ENCODE peak calls at places on chromosomes 16 and 17, in four cellular contexts. K is tibial artery; A is CD8-positive, alpha-beta T cell; L is body of pancreas. J is an unnamed sample.

GRCh38 chr17:70059076-70059475 is 15.9 kb upstream of the KCNJ16 start:
- DNase-seq in A (no peak), K (no peak), L (no peak), J (no peak)

GRCh38 chr17:76345377-76345945 is 8.3 kb downstream of the PRPSAP1 start:
- DNase-seq in L (no peak), A (no peak), K (peak; percentile 40), J (no peak)

GRCh38 chr17:74433421-74434121 is 1.7 kb downstream of the GPRC5C start:
- DNase-seq in L (peak; percentile 54), K (peak; percentile 82), A (no peak), J (no peak)

GRCh38 chr17:30234954-30235353 is 543 bp downstream of the SLC6A4 start:
- DNase-seq in A (no peak), L (no peak), K (no peak), J (no peak)

GRCh38 chr16:72501739-72502653 is 330.0 kb upstream of the PMFBP1 start:
- DNase-seq in L (peak; percentile 21), A (no peak), K (peak; percentile 72), J (no peak)

GRCh38 chr17:68461589-68461988 is 4.3 kb upstream of the WIPI1 start:
- DNase-seq in A (no peak), K (no peak), L (peak; percentile 22), J (no peak)

GRCh38 chr16:6709736-6710135 is 622.9 kb upstream of the RBFOX1 start:
- DNase-seq in L (no peak), A (no peak), K (no peak), J (no peak)

GRCh38 chr17:60154616-60155426 is 5.0 kb downstream of the CA4 start:
- DNase-seq in K (peak; percentile 45), A (no peak), L (no peak), J (no peak)

GRCh38 chr17:80454557-80455327 is 21.7 kb downstream of the NPTX1 start:
- DNase-seq in A (peak; percentile 97), K (peak; percentile 98), L (peak; percentile 97), J (peak; percentile 99)

GRCh38 chr17:73074515-73074914 is 18.0 kb downstream of the SLC39A11 start:
- DNase-seq in A (no peak), L (no peak), K (no peak), J (no peak)
- TF ChIP-seq CTCF in A (no peak), L (no peak), K (no peak), J (no peak)

GRCh38 chr17:46977348-46977747 is 1.7 kb downstream of the RPRML start:
- DNase-seq in K (no peak), L (peak; percentile 79), A (no peak), J (no peak)
- TF ChIP-seq CTCF in K (no peak), L (peak; percentile 11), A (no peak), J (peak; percentile 50)

DNA sequence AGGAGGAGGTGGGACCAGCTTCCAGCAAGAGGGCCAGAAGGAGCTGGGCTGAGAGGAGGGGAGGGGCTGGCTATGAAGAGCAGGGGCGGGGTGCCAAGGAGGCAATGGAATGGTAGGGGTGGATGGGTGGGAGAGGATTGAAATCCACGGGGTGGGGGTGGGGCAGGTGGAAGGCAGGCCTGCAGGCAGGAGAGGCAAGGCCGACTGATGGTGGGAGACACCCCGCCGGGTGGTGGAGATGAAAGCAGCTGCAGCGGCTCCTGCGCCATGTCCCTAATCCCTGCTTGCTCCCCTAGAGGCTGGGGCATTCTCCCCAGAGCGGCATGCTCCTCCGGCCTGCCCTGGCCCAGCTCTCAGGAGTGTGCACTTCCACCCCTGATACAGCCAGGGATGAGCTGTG is 27.8 kb upstream of the TAC4 start:
- DNase-seq in A (no peak), L (no peak), K (no peak), J (no peak)
- TF ChIP-seq CTCF in A (no peak), L (no peak), K (no peak), J (no peak)

DNA sequence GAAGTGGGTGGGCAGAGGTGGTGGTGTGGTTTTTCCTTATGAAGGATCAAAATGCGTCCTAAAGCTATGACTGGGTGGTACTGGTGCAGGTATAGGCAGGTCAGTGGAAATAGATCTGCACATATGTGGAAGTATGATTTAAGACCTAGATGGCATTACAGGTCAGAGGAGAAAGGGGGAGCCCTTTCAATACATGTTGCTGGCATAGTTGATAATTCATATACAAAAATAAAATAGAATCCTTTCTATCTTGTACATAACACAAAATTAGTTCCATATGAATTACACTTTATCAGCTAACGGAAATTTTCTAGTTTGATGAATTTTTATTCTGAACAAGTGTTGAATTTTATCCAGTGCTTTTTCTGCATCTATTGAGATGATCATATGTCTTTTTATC is 20.8 kb upstream of the PIK3R5 start:
- DNase-seq in L (no peak), K (no peak), A (no peak), J (no peak)
- TF ChIP-seq CTCF in L (no peak), K (no peak), A (peak; percentile 21), J (no peak)

GRCh38 chr17:31266042-31266441 is 31.0 kb downstream of the OMG start:
- DNase-seq in L (no peak), A (no peak), K (no peak), J (no peak)
- TF ChIP-seq CTCF in L (no peak), A (peak; percentile 33), K (no peak), J (peak; percentile 5)

DNA sequence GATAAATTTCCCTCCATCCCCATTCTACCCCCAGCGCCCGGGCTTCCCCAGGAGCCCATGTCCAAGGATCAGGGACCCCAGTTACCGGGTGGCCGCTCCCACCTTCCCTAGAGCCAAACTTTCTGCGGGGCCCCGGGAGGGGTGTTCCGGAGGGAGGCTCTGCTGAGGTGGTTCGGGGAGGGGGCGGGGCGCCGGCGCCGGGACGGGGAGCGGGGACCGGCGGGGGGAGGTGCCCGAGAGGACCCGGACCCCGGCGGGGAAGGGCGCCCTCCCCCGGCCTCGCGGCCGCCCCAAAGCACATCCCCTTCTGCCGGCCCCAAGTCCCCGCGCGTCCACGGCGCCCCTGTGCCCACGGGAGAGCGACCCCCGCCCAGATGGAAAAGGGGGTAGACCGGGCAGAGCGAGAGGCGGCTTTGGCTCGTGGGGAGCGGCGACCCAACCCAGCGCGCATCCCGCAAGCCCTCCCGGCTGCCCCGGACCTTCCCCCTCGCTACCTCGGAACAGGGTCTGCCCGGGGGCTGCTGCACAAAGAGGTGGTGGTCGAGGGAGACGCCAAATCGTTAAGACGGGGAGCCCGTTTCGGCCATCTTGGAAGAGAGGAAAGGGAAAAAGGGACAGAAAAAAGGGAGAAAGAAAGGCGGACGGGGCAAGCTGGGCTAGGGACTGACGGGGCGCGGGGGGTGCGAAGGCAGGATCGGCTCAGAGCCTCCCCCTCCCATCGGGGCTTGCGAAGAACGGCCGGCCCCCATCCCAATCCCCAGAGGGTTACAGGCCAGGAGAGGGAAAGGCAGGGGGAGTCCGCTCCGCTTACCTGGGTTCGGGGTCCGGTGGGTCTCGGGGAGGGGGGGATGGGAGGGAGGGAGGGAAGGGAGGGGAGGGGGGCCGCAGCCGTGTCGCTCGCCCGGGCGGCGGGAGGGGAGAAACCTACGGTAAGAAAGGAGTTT is 479 bp downstream of the PCGF2 start:
- DNase-seq in K (no peak), L (no peak), A (no peak), J (no peak)
- TF ChIP-seq CTCF in K (peak; percentile 9), L (no peak), A (no peak), J (peak; percentile 13)

GRCh38 chr17:63985387-63986140 is 12.6 kb upstream of the PRR29 start:
- DNase-seq in L (no peak), A (no peak), K (no peak), J (no peak)
- TF ChIP-seq CTCF in L (no peak), A (no peak), K (no peak), J (no peak)

GRCh38 chr16:16062023-16062932 is 112.9 kb downstream of the ABCC1 start:
- DNase-seq in L (peak; percentile 28), A (no peak), K (no peak), J (no peak)
- TF ChIP-seq CTCF in L (no peak), A (no peak), K (no peak), J (no peak)

J was measured in D721Med.